ENCODE peak calls at places on chromosomes 12 and 14, in four cellular contexts. G is left ventricle myocardium inferior, Z is esophagus squamous epithelium, P is activated B cell treated with CpG ODN at 0.5 μM for 24 hours. O is an unnamed sample.

GRCh38 chr12:70691018-70691672 is 53.9 kb upstream of the PTPRB start:
- DNase-seq in G (no peak), Z (no peak), P (no peak), O (no peak)

GRCh38 chr14:34502826-34503225 is 36.7 kb downstream of the EAPP start:
- DNase-seq in G (no peak), Z (no peak), P (no peak), O (no peak)

GRCh38 chr14:101885254-101885576 is 79.2 kb upstream of the DYNC1H1 start:
- DNase-seq in G (no peak), Z (no peak), P (no peak), O (no peak)

GRCh38 chr14:60760648-60761364 is 26.2 kb downstream of the MNAT1 start:
- DNase-seq in G (no peak), Z (no peak), P (no peak), O (no peak)

GRCh38 chr12:4849946-4850345 is 59.8 kb upstream of the KCNA1 start:
- DNase-seq in G (no peak), Z (no peak), P (no peak), O (no peak)

GRCh38 chr12:52093346-52093745 is 13.8 kb downstream of the SMIM41 start:
- DNase-seq in G (no peak), Z (no peak), P (no peak), O (no peak)

GRCh38 chr12:132477009-132477702 is 12.8 kb upstream of the FBRSL1 start:
- DNase-seq in G (no peak), Z (no peak), P (no peak), O (no peak)

GRCh38 chr12:96098631-96099030 is 63.2 kb upstream of the LTA4H start:
- DNase-seq in G (no peak), Z (no peak), P (no peak), O (no peak)

GRCh38 chr14:104460920-104461651 is 118.5 kb upstream of the C14orf180 start:
- DNase-seq in G (no peak), Z (no peak), P (no peak), O (no peak)

GRCh38 chr12:130203151-130203550 is 40.9 kb downstream of the FZD10 start:
- DNase-seq in G (no peak), Z (no peak), P (no peak), O (no peak)

GRCh38 chr12:22733756-22734155 is 108.8 kb downstream of the ETNK1 start:
- DNase-seq in G (no peak), Z (no peak), P (no peak), O (no peak)

GRCh38 chr12:44509471-44509870 is 366.6 kb downstream of the NELL2 start:
- DNase-seq in G (no peak), Z (no peak), P (no peak), O (no peak)

GRCh38 chr12:2575245-2575644 is 219.5 kb upstream of the FKBP4 start:
- DNase-seq in G (no peak), Z (no peak), P (no peak), O (no peak)

GRCh38 chr12:104544836-104545235 is 88.1 kb downstream of the CHST11 start:
- DNase-seq in G (no peak), Z (no peak), P (no peak), O (no peak)

GRCh38 chr12:124512667-124513296 is 54.6 kb downstream of the NCOR2 start:
- DNase-seq in G (peak), Z (no peak), P (no peak), O (no peak)

GRCh38 chr12:43964966-43965365 is 129.1 kb downstream of the TMEM117 start:
- DNase-seq in G (no peak), Z (no peak), P (no peak), O (no peak)

GRCh38 chr12:132736913-132737312 is 24.7 kb downstream of the ANKLE2 start:
- DNase-seq in G (no peak), Z (no peak), P (no peak), O (no peak)

GRCh38 chr14:99420711-99421110 is 59.9 kb downstream of the SETD3 start:
- DNase-seq in G (no peak), Z (no peak), P (no peak), O (no peak)

GRCh38 chr14:95527392-95528002 is 7.4 kb upstream of the GLRX5 start:
- DNase-seq in G (no peak), Z (no peak), P (no peak), O (no peak)

GRCh38 chr12:97456792-97457191 is 5.8 kb upstream of the RMST start:
- DNase-seq in G (no peak), Z (no peak), P (no peak), O (no peak)

GRCh38 chr12:108832730-108833354 is 24.5 kb downstream of the SSH1 start:
- DNase-seq in G (peak), Z (no peak), P (no peak), O (no peak)

GRCh38 chr12:25585021-25585523 is 32.0 kb upstream of the LMNTD1 start:
- DNase-seq in G (no peak), Z (no peak), P (no peak), O (no peak)

GRCh38 chr14:24376448-24377070 is 8.6 kb downstream of the NFATC4 start:
- DNase-seq in G (no peak), Z (no peak), P (no peak), O (no peak)

GRCh38 chr14:76261371-76261811 is 109.7 kb downstream of the GPATCH2L start:
- DNase-seq in G (no peak), Z (no peak), P (no peak), O (no peak)

GRCh38 chr12:15599266-15600037 is 189.7 kb downstream of the EPS8 start:
- DNase-seq in G (no peak), Z (no peak), P (no peak), O (no peak)

GRCh38 chr14:93682459-93682858 is 105.8 kb downstream of the PRIMA1 start:
- DNase-seq in G (no peak), Z (no peak), P (no peak), O (no peak)

GRCh38 chr12:39587247-39587646 is 32.4 kb downstream of the ABCD2 start:
- DNase-seq in G (no peak), Z (no peak), P (no peak), O (no peak)

GRCh38 chr12:4202918-4203317 is 70.6 kb upstream of the CCND2 start:
- DNase-seq in G (no peak), Z (no peak), P (no peak), O (no peak)

GRCh38 chr14:100393906-100394732 is 71.0 kb downstream of the SLC25A47 start:
- DNase-seq in G (no peak), Z (no peak), P (no peak), O (no peak)

GRCh38 chr12:102876883-102877282 is 40.2 kb downstream of the PAH start:
- DNase-seq in G (no peak), Z (no peak), P (no peak), O (no peak)

GRCh38 chr12:94767971-94768370 is 117.6 kb upstream of the TMCC3 start:
- DNase-seq in G (no peak), Z (no peak), P (no peak), O (no peak)

GRCh38 chr12:108955225-108955835 is 65.5 kb downstream of the SVOP start:
- DNase-seq in G (peak), Z (no peak), P (no peak), O (no peak)

GRCh38 chr12:68336754-68337343 is 4.7 kb upstream of the MDM1 start:
- DNase-seq in G (no peak), Z (no peak), P (no peak), O (no peak)

GRCh38 chr12:51972849-51973273 is 21.4 kb downstream of the ACVR1B start:
- DNase-seq in G (peak), Z (no peak), P (no peak), O (peak)

DNA sequence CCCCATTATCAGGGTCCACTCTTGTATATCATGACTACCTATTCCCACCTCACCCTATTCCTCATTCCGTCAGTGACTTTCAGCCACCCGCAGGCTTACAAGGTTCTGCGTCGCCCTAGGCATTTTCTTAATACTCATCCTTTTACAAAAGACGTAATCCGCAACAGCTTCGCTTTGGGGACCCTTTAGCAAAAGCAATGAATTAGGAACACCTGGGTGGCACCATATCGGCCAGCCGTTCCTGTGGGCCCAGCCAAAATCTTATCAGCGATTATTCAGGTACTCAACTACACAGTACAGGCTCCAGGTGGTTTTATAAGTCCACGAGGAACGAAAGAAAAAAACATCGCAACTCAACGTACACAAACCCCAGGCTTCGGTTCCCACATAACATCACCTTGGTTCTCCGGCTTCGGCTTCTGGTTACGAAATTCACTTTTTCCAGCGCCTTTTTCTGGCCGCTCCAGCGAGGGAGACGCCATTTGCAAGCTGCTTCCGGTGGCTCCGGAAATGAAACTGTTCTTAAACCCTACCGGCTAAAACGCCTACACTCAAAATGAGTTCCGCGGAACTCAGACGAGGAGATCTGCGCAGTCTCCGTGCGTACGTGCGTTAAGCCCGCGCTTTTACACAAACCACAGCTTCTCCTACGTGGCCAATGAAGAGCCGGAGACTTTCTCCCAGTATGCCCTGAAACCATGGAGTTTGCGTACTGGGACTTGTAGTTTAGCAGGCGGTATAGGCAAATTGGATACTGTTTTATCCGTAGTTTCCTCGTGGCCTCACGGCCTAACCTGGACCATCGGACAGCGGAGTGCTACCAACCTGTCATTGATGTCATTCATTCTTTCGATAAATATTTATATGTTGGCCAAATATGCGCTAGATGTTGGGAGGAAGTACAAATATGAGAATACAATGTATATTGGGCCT is at the start of gene KRR1:
- DNase-seq in G (peak), Z (peak), P (peak), O (peak)
- TF ChIP-seq CTCF in G (peak), Z (peak), P (no peak), O (no peak)

GRCh38 chr14:63091394-63091996 is 46.2 kb upstream of the KCNH5 start:
- DNase-seq in G (no peak), Z (no peak), P (no peak), O (no peak)
- TF ChIP-seq CTCF in G (no peak), Z (no peak), P (no peak), O (no peak)

DNA sequence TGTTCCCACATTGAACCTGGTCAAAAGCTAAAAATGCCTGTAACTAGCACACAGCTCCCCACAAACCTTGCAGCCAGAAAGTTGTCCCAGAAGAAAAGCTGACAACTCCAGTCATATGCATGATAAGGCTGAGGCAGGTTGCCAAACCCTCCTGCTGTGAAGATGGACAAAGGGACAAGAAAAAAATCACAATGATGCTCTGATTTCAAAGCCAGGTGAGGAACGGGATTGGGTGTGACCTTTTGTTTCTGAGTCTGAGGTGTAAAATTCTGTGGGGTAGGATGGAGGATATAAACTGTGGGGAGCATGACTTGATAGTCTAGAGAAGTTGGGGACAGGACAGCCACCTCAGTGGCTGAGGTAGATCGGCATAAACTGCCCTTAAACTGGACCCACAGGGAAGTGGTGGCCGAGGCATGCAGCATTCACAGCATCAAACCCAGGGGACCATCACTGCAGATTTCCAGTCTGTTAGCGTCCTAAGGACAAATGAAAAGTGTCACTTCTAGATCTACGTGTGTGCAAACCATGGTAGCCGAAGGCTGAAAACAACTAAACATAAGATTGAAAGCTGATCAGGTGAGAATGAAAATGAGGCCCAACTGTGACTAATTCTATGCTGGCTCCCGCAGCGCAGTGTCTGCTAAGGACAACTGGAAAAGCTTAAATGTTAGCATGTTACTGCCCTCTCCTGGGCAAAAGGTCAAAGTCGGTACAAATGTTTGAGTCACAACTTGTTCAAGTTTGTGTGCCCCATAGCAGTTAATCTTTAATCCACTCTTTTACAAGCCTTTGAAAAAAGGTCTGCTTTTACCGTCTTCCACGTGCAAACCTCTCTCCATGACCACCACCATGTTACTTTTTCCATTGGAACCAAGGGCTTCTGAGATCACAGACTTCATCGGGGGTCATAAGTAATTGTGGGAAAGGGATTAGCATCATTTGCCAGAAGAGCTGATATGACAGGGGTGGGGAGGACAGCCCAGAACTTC is 39.8 kb downstream of the GRIN2B start:
- DNase-seq in G (no peak), Z (no peak), P (no peak), O (no peak)
- TF ChIP-seq CTCF in G (peak), Z (no peak), P (no peak), O (no peak)

DNA sequence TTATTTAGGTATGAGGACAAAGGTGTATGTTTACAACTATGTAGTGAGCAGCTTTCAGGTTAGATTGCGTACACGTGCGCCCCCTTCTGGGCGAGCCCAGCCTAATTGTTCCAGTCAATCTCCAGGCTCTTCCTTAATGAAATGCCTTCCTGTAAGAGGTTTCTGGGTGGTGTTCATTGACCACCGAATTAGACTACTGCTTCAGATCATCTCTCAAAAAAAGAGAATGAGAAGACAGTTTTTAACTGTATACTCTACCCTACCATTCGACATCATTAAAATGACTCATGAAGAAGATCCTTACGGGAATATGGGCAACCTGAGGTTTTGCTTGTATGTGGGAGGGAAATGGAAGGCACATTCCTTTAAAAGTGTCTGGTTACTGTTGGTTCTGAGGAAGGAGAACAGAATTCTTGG is 2.1 kb downstream of the LUM start:
- DNase-seq in G (peak), Z (no peak), P (no peak), O (peak)
- TF ChIP-seq CTCF in G (peak), Z (peak), P (no peak), O (peak)

GRCh38 chr14:69375182-69375581 is 22.9 kb downstream of the ERH start:
- DNase-seq in G (no peak), Z (no peak), P (no peak), O (no peak)

GRCh38 chr14:69378274-69378673 is 19.8 kb downstream of the ERH start:
- DNase-seq in G (no peak), Z (no peak), P (no peak), O (no peak)

GRCh38 chr14:69375722-69376121 is 22.4 kb downstream of the ERH start:
- DNase-seq in G (no peak), Z (no peak), P (no peak), O (no peak)

GRCh38 chr14:69374235-69374634 is 23.9 kb downstream of the ERH start:
- DNase-seq in G (no peak), Z (no peak), P (no peak), O (no peak)

DNA sequence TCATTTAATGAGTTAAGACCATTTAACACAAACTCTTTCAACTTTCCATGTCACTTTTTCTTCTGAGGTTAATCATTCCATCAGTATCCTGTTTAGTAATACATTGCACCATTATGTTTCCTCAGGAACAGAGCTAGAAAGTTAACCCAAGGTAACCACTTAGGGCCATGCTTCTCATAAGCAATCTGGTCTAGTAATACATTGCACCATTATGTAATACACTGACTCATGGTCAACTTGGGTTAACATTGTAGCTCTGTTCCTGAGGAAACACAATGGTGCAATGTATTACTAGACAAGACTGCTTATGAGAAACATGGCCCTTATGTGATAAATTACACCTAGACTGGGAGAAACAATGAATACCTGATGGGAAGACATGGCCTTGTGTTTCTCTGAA is 21.7 kb downstream of the ERH start:
- DNase-seq in G (no peak), Z (no peak), P (no peak), O (no peak)
- TF ChIP-seq CTCF in G (no peak), Z (no peak), P (no peak), O (no peak)

DNA sequence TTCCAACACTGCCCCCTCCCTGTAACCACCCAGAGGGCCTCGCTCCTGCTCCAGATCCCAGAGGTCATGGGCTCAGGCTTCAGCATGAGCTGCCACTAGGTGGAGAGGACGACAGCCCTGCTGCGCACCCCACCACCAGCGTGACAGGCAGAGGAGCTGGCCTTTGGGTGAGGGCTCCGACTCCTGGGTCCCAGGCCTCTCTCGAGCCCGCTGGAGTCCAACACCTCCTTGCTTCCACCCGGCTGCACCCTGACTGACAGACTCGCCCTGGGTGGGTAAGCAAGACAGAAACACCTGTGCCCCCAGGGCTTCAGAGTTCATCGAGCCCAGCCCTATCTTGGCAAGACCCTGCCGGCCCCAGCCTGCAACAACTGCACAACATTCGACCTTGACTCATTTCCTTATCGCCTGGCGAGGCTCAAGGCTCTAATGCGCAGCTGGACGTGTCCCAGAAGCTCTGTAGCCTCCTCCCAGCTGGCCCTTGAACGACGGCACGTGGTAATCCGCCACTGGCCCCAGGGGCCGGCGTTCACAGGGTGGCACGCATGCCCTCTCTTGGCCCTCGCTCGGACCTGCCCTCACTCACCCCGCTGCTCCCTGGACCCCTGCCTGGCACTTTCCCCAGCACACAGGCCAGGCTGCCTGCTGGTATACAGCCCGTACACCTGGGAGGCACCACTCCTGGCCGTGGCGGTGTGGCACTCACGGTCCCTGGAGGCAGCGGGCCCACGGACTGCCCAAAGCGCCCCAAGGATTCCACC is 28.0 kb downstream of the VPS37B start:
- DNase-seq in G (peak), Z (no peak), P (no peak), O (no peak)
- TF ChIP-seq CTCF in G (peak), Z (peak), P (no peak), O (no peak)

O was measured in natural killer cell.